ENCODE peak calls at places on chromosomes 7 and 10, in seven cellular contexts. One of them, this sample, is unnamed.

GRCh38 chr10:102196893-102197292 is 29.2 kb upstream of the ELOVL3 start:
- DNase-seq in H1: no peak
- DNase-seq in HCT116: no peak
- DNase-seq in activated CD8-positive, alpha-beta T cell treated with anti-CD3 and anti-CD28 coated beads for 36 hours: peak
- DNase-seq in activated CD8-positive, alpha-beta memory T cell treated with anti-CD3 and anti-CD28 coated beads for 24 hours: no peak
- DNase-seq in HEK293T: no peak
- DNase-seq in stimulated activated CD8-positive, alpha-beta memory T cell treated with anti-CD3 and anti-CD28 coated beads, Interleukin-12 subunit alpha, Interleukin-12 subunit beta, amount 100 ng/mL, for 4 hours: no peak
- DNase-seq in this sample: no peak

GRCh38 chr10:48579251-48579960 is 25.5 kb downstream of the ARHGAP22 start:
- DNase-seq in H1: no peak
- DNase-seq in HCT116: no peak
- DNase-seq in activated CD8-positive, alpha-beta T cell treated with anti-CD3 and anti-CD28 coated beads for 36 hours: no peak
- DNase-seq in activated CD8-positive, alpha-beta memory T cell treated with anti-CD3 and anti-CD28 coated beads for 24 hours: peak
- DNase-seq in HEK293T: no peak
- DNase-seq in stimulated activated CD8-positive, alpha-beta memory T cell treated with anti-CD3 and anti-CD28 coated beads, Interleukin-12 subunit alpha, Interleukin-12 subunit beta, amount 100 ng/mL, for 4 hours: no peak
- DNase-seq in this sample: no peak

GRCh38 chr10:110861930-110862677 is 9.6 kb upstream of the PDCD4 start:
- DNase-seq in H1: no peak
- DNase-seq in HCT116: no peak
- DNase-seq in activated CD8-positive, alpha-beta T cell treated with anti-CD3 and anti-CD28 coated beads for 36 hours: no peak
- DNase-seq in activated CD8-positive, alpha-beta memory T cell treated with anti-CD3 and anti-CD28 coated beads for 24 hours: no peak
- DNase-seq in HEK293T: no peak
- DNase-seq in stimulated activated CD8-positive, alpha-beta memory T cell treated with anti-CD3 and anti-CD28 coated beads, Interleukin-12 subunit alpha, Interleukin-12 subunit beta, amount 100 ng/mL, for 4 hours: no peak
- DNase-seq in this sample: peak

GRCh38 chr7:55570218-55570873 is 2.0 kb downstream of the VOPP1 start:
- DNase-seq in H1: no peak
- DNase-seq in HCT116: no peak
- DNase-seq in activated CD8-positive, alpha-beta T cell treated with anti-CD3 and anti-CD28 coated beads for 36 hours: peak
- DNase-seq in activated CD8-positive, alpha-beta memory T cell treated with anti-CD3 and anti-CD28 coated beads for 24 hours: peak
- DNase-seq in HEK293T: no peak
- DNase-seq in stimulated activated CD8-positive, alpha-beta memory T cell treated with anti-CD3 and anti-CD28 coated beads, Interleukin-12 subunit alpha, Interleukin-12 subunit beta, amount 100 ng/mL, for 4 hours: no peak
- DNase-seq in this sample: no peak

GRCh38 chr10:44249490-44249889 is 135.4 kb downstream of the CXCL12 start:
- DNase-seq in H1: no peak
- DNase-seq in HCT116: no peak
- DNase-seq in activated CD8-positive, alpha-beta T cell treated with anti-CD3 and anti-CD28 coated beads for 36 hours: no peak
- DNase-seq in activated CD8-positive, alpha-beta memory T cell treated with anti-CD3 and anti-CD28 coated beads for 24 hours: no peak
- DNase-seq in HEK293T: no peak
- DNase-seq in stimulated activated CD8-positive, alpha-beta memory T cell treated with anti-CD3 and anti-CD28 coated beads, Interleukin-12 subunit alpha, Interleukin-12 subunit beta, amount 100 ng/mL, for 4 hours: no peak
- DNase-seq in this sample: no peak

GRCh38 chr10:125711110-125711750 is 8.3 kb upstream of the EDRF1 start:
- DNase-seq in H1: no peak
- DNase-seq in HCT116: no peak
- DNase-seq in activated CD8-positive, alpha-beta T cell treated with anti-CD3 and anti-CD28 coated beads for 36 hours: no peak
- DNase-seq in activated CD8-positive, alpha-beta memory T cell treated with anti-CD3 and anti-CD28 coated beads for 24 hours: no peak
- DNase-seq in HEK293T: no peak
- DNase-seq in stimulated activated CD8-positive, alpha-beta memory T cell treated with anti-CD3 and anti-CD28 coated beads, Interleukin-12 subunit alpha, Interleukin-12 subunit beta, amount 100 ng/mL, for 4 hours: no peak
- DNase-seq in this sample: no peak

GRCh38 chr7:467393-467828 is 52.2 kb downstream of the PDGFA start:
- DNase-seq in H1: no peak
- DNase-seq in HCT116: no peak
- DNase-seq in activated CD8-positive, alpha-beta T cell treated with anti-CD3 and anti-CD28 coated beads for 36 hours: no peak
- DNase-seq in activated CD8-positive, alpha-beta memory T cell treated with anti-CD3 and anti-CD28 coated beads for 24 hours: no peak
- DNase-seq in HEK293T: no peak
- DNase-seq in stimulated activated CD8-positive, alpha-beta memory T cell treated with anti-CD3 and anti-CD28 coated beads, Interleukin-12 subunit alpha, Interleukin-12 subunit beta, amount 100 ng/mL, for 4 hours: no peak
- DNase-seq in this sample: no peak

GRCh38 chr10:78432582-78432981 is 398.9 kb downstream of the RPS24 start:
- DNase-seq in H1: no peak
- DNase-seq in HCT116: no peak
- DNase-seq in activated CD8-positive, alpha-beta T cell treated with anti-CD3 and anti-CD28 coated beads for 36 hours: no peak
- DNase-seq in activated CD8-positive, alpha-beta memory T cell treated with anti-CD3 and anti-CD28 coated beads for 24 hours: no peak
- DNase-seq in HEK293T: no peak
- DNase-seq in stimulated activated CD8-positive, alpha-beta memory T cell treated with anti-CD3 and anti-CD28 coated beads, Interleukin-12 subunit alpha, Interleukin-12 subunit beta, amount 100 ng/mL, for 4 hours: no peak
- DNase-seq in this sample: no peak

GRCh38 chr10:62638062-62638477 is 166.4 kb upstream of the ADO start:
- DNase-seq in H1: no peak
- DNase-seq in HCT116: no peak
- DNase-seq in activated CD8-positive, alpha-beta T cell treated with anti-CD3 and anti-CD28 coated beads for 36 hours: no peak
- DNase-seq in activated CD8-positive, alpha-beta memory T cell treated with anti-CD3 and anti-CD28 coated beads for 24 hours: no peak
- DNase-seq in HEK293T: no peak
- DNase-seq in stimulated activated CD8-positive, alpha-beta memory T cell treated with anti-CD3 and anti-CD28 coated beads, Interleukin-12 subunit alpha, Interleukin-12 subunit beta, amount 100 ng/mL, for 4 hours: no peak
- DNase-seq in this sample: no peak

GRCh38 chr7:121337398-121337797 is 8.6 kb downstream of the WNT16 start:
- DNase-seq in H1: no peak
- DNase-seq in HCT116: no peak
- DNase-seq in activated CD8-positive, alpha-beta T cell treated with anti-CD3 and anti-CD28 coated beads for 36 hours: no peak
- DNase-seq in activated CD8-positive, alpha-beta memory T cell treated with anti-CD3 and anti-CD28 coated beads for 24 hours: no peak
- DNase-seq in HEK293T: no peak
- DNase-seq in stimulated activated CD8-positive, alpha-beta memory T cell treated with anti-CD3 and anti-CD28 coated beads, Interleukin-12 subunit alpha, Interleukin-12 subunit beta, amount 100 ng/mL, for 4 hours: no peak
- DNase-seq in this sample: no peak

GRCh38 chr10:110216240-110216639 is 8.8 kb downstream of the MXI1 start:
- DNase-seq in H1: no peak
- DNase-seq in HCT116: no peak
- DNase-seq in activated CD8-positive, alpha-beta T cell treated with anti-CD3 and anti-CD28 coated beads for 36 hours: no peak
- DNase-seq in activated CD8-positive, alpha-beta memory T cell treated with anti-CD3 and anti-CD28 coated beads for 24 hours: no peak
- DNase-seq in HEK293T: no peak
- DNase-seq in stimulated activated CD8-positive, alpha-beta memory T cell treated with anti-CD3 and anti-CD28 coated beads, Interleukin-12 subunit alpha, Interleukin-12 subunit beta, amount 100 ng/mL, for 4 hours: no peak
- DNase-seq in this sample: peak

GRCh38 chr10:53023411-53023810 is 250.8 kb upstream of the MBL2 start:
- DNase-seq in H1: no peak
- DNase-seq in HCT116: no peak
- DNase-seq in activated CD8-positive, alpha-beta T cell treated with anti-CD3 and anti-CD28 coated beads for 36 hours: no peak
- DNase-seq in activated CD8-positive, alpha-beta memory T cell treated with anti-CD3 and anti-CD28 coated beads for 24 hours: no peak
- DNase-seq in HEK293T: no peak
- DNase-seq in stimulated activated CD8-positive, alpha-beta memory T cell treated with anti-CD3 and anti-CD28 coated beads, Interleukin-12 subunit alpha, Interleukin-12 subunit beta, amount 100 ng/mL, for 4 hours: no peak
- DNase-seq in this sample: no peak

GRCh38 chr7:76430211-76430610 is 5.5 kb downstream of the ZP3 start:
- DNase-seq in H1: no peak
- DNase-seq in HCT116: no peak
- DNase-seq in activated CD8-positive, alpha-beta T cell treated with anti-CD3 and anti-CD28 coated beads for 36 hours: no peak
- DNase-seq in activated CD8-positive, alpha-beta memory T cell treated with anti-CD3 and anti-CD28 coated beads for 24 hours: peak
- DNase-seq in HEK293T: no peak
- DNase-seq in stimulated activated CD8-positive, alpha-beta memory T cell treated with anti-CD3 and anti-CD28 coated beads, Interleukin-12 subunit alpha, Interleukin-12 subunit beta, amount 100 ng/mL, for 4 hours: no peak
- DNase-seq in this sample: no peak

GRCh38 chr10:3779146-3779707 is 5.8 kb downstream of the KLF6 start:
- DNase-seq in H1: no peak
- DNase-seq in HCT116: no peak
- DNase-seq in activated CD8-positive, alpha-beta T cell treated with anti-CD3 and anti-CD28 coated beads for 36 hours: no peak
- DNase-seq in activated CD8-positive, alpha-beta memory T cell treated with anti-CD3 and anti-CD28 coated beads for 24 hours: peak
- DNase-seq in HEK293T: no peak
- DNase-seq in stimulated activated CD8-positive, alpha-beta memory T cell treated with anti-CD3 and anti-CD28 coated beads, Interleukin-12 subunit alpha, Interleukin-12 subunit beta, amount 100 ng/mL, for 4 hours: no peak
- DNase-seq in this sample: no peak

GRCh38 chr7:2480071-2480410 is 3.8 kb upstream of the GRIFIN start:
- DNase-seq in H1: no peak
- DNase-seq in HCT116: no peak
- DNase-seq in activated CD8-positive, alpha-beta T cell treated with anti-CD3 and anti-CD28 coated beads for 36 hours: no peak
- DNase-seq in activated CD8-positive, alpha-beta memory T cell treated with anti-CD3 and anti-CD28 coated beads for 24 hours: no peak
- DNase-seq in HEK293T: no peak
- DNase-seq in stimulated activated CD8-positive, alpha-beta memory T cell treated with anti-CD3 and anti-CD28 coated beads, Interleukin-12 subunit alpha, Interleukin-12 subunit beta, amount 100 ng/mL, for 4 hours: no peak
- DNase-seq in this sample: no peak

GRCh38 chr7:137664846-137665245 is 181.9 kb downstream of the DGKI start:
- DNase-seq in H1: no peak
- DNase-seq in HCT116: no peak
- DNase-seq in activated CD8-positive, alpha-beta T cell treated with anti-CD3 and anti-CD28 coated beads for 36 hours: no peak
- DNase-seq in activated CD8-positive, alpha-beta memory T cell treated with anti-CD3 and anti-CD28 coated beads for 24 hours: no peak
- DNase-seq in HEK293T: no peak
- DNase-seq in stimulated activated CD8-positive, alpha-beta memory T cell treated with anti-CD3 and anti-CD28 coated beads, Interleukin-12 subunit alpha, Interleukin-12 subunit beta, amount 100 ng/mL, for 4 hours: no peak
- DNase-seq in this sample: no peak

GRCh38 chr7:140506788-140507464 is 27.6 kb upstream of the MKRN1 start:
- DNase-seq in H1: peak
- DNase-seq in HCT116: no peak
- DNase-seq in activated CD8-positive, alpha-beta T cell treated with anti-CD3 and anti-CD28 coated beads for 36 hours: no peak
- DNase-seq in activated CD8-positive, alpha-beta memory T cell treated with anti-CD3 and anti-CD28 coated beads for 24 hours: no peak
- DNase-seq in HEK293T: peak
- DNase-seq in stimulated activated CD8-positive, alpha-beta memory T cell treated with anti-CD3 and anti-CD28 coated beads, Interleukin-12 subunit alpha, Interleukin-12 subunit beta, amount 100 ng/mL, for 4 hours: no peak
- DNase-seq in this sample: no peak

GRCh38 chr10:89029785-89030437 is 39.3 kb downstream of the FAS start:
- DNase-seq in H1: no peak
- DNase-seq in HCT116: peak
- DNase-seq in activated CD8-positive, alpha-beta T cell treated with anti-CD3 and anti-CD28 coated beads for 36 hours: peak
- DNase-seq in activated CD8-positive, alpha-beta memory T cell treated with anti-CD3 and anti-CD28 coated beads for 24 hours: peak
- DNase-seq in HEK293T: peak
- DNase-seq in stimulated activated CD8-positive, alpha-beta memory T cell treated with anti-CD3 and anti-CD28 coated beads, Interleukin-12 subunit alpha, Interleukin-12 subunit beta, amount 100 ng/mL, for 4 hours: peak
- DNase-seq in this sample: peak